ENCODE peak calls at places on chromosomes 1 and 21, in six cellular contexts. O is HCT116; K is activated T-cell treated with anti-CD3 and anti-CD28 coated beads, Interleukin-2, amount 50 U/mL, for 4 hours; F is central memory CD8-positive, alpha-beta T cell; H is activated naive CD4-positive, alpha-beta T cell treated with anti-CD3 and anti-CD28 coated beads, Interleukin-2, amount 50 U/mL, for 72 hours; Q is heart right ventricle. U is an unnamed sample.

GRCh38 chr21:38768385-38769071 is 37.2 kb upstream of the ETS2 start:
- ATAC-seq in F (peak), O (no peak), Q (no peak), H (peak), K (peak), U (peak)

GRCh38 chr1:150696995-150697927 is at the start of gene GOLPH3L:
- ATAC-seq in Q (peak), K (peak), H (peak), O (peak), F (peak), U (peak)

GRCh38 chr1:87805661-87806376 is 477.1 kb downstream of the LMO4 start:
- ATAC-seq in K (no peak), O (peak), H (no peak), Q (no peak), F (no peak), U (no peak)

GRCh38 chr1:233689748-233690254 is 75.9 kb downstream of the KCNK1 start:
- ATAC-seq in Q (no peak), H (no peak), F (no peak), K (no peak), O (no peak), U (no peak)

GRCh38 chr1:115067460-115067859 is 21.8 kb downstream of the TSPAN2 start:
- ATAC-seq in H (no peak), O (no peak), F (no peak), Q (no peak), K (no peak), U (no peak)

GRCh38 chr21:41979335-41979734 is 25.5 kb upstream of the C2CD2 start:
- ATAC-seq in F (no peak), O (no peak), K (no peak), Q (no peak), H (no peak), U (no peak)

GRCh38 chr1:22053861-22054770 is 1.6 kb downstream of the CDC42 start:
- ATAC-seq in Q (no peak), K (peak), O (no peak), F (no peak), H (peak), U (peak)

GRCh38 chr21:36976882-36977651 is 10.6 kb upstream of the HLCS start:
- ATAC-seq in O (peak), Q (peak), H (peak), K (peak), F (peak), U (peak)

GRCh38 chr1:57447551-57447950 is 23.7 kb upstream of the DAB1 start:
- ATAC-seq in F (no peak), Q (no peak), K (no peak), H (no peak), O (no peak), U (no peak)

GRCh38 chr1:85352055-85352454 is 75.6 kb upstream of the BCL10 start:
- ATAC-seq in Q (no peak), H (no peak), O (no peak), F (no peak), K (no peak), U (no peak)

GRCh38 chr21:38920631-38921398 is 115.1 kb downstream of the ETS2 start:
- ATAC-seq in H (no peak), F (no peak), K (no peak), Q (no peak), O (peak), U (no peak)

GRCh38 chr1:99814373-99814900 is 35.7 kb upstream of the AGL start:
- ATAC-seq in K (no peak), H (no peak), Q (no peak), F (no peak), O (no peak), U (no peak)

GRCh38 chr21:41460578-41461527 is 34.8 kb downstream of the MX1 start:
- ATAC-seq in K (peak), H (peak), O (peak), F (no peak), Q (peak), U (peak)

GRCh38 chr1:115184260-115184950 is 95.1 kb upstream of the TSPAN2 start:
- ATAC-seq in H (peak), O (no peak), K (no peak), Q (peak), F (no peak), U (peak)

GRCh38 chr1:27011058-27011764 is 1.4 kb downstream of the TENT5B start:
- ATAC-seq in H (no peak), Q (no peak), O (peak), K (no peak), F (no peak), U (no peak)

GRCh38 chr21:29072873-29073221 is 601 bp downstream of the CCT8 start:
- ATAC-seq in K (peak), F (peak), Q (no peak), O (no peak), H (peak), U (no peak)

GRCh38 chr21:14617040-14617393 is 70.9 kb upstream of the SAMSN1 start:
- ATAC-seq in Q (no peak), K (no peak), F (no peak), H (no peak), O (no peak), U (no peak)

GRCh38 chr1:237258871-237259270 is 216.9 kb downstream of the RYR2 start:
- ATAC-seq in Q (peak), O (no peak), K (no peak), H (no peak), F (no peak), U (no peak)

GRCh38 chr1:207831517-207832327 is 79.2 kb downstream of the CD34 start:
- ATAC-seq in Q (no peak), H (peak), K (peak), F (peak), O (no peak), U (peak)

GRCh38 chr1:31374511-31375196 is 1.8 kb upstream of the FABP3 start:
- ATAC-seq in H (no peak), F (no peak), Q (no peak), O (no peak), K (no peak), U (no peak)

GRCh38 chr1:247079141-247079874 is 697 bp upstream of the ZNF670 start:
- ATAC-seq in O (no peak), H (no peak), Q (no peak), K (no peak), F (no peak), U (no peak)

GRCh38 chr1:71780681-71781080 is 501.7 kb downstream of the NEGR1 start:
- ATAC-seq in H (no peak), K (no peak), Q (no peak), F (no peak), O (no peak), U (no peak)

GRCh38 chr1:22780696-22781095 is 70.1 kb downstream of the EPHB2 start:
- ATAC-seq in F (no peak), K (no peak), Q (no peak), H (no peak), O (peak), U (no peak)

GRCh38 chr1:61254629-61255323 is 172.4 kb downstream of the NFIA start:
- ATAC-seq in K (no peak), Q (peak), O (no peak), F (peak), H (no peak), U (no peak)

GRCh38 chr1:194361374-194362131 is 1175.1 kb upstream of the B3GALT2 start:
- ATAC-seq in F (no peak), H (no peak), K (no peak), O (no peak), Q (no peak), U (no peak)

GRCh38 chr1:94679336-94680007 is 137.9 kb upstream of the F3 start:
- ATAC-seq in H (no peak), O (no peak), K (no peak), F (no peak), Q (peak), U (no peak)

GRCh38 chr1:205350626-205351235 is 6.0 kb downstream of the KLHDC8A start:
- ATAC-seq in Q (no peak), F (no peak), H (no peak), K (no peak), O (no peak), U (no peak)

GRCh38 chr1:51954783-51955182 is 35.7 kb downstream of the RAB3B start:
- ATAC-seq in Q (no peak), K (no peak), F (no peak), H (no peak), O (no peak), U (no peak)

GRCh38 chr1:231214918-231215675 is 25.9 kb upstream of the GNPAT start:
- ATAC-seq in F (no peak), O (no peak), Q (no peak), H (no peak), K (no peak), U (no peak)

GRCh38 chr1:31441073-31441472 is 28.1 kb downstream of the SERINC2 start:
- ATAC-seq in K (no peak), Q (no peak), F (no peak), H (no peak), O (no peak), U (no peak)

GRCh38 chr1:61428146-61428545 is 296.8 kb downstream of the TM2D1 start:
- ATAC-seq in O (no peak), Q (no peak), H (no peak), F (no peak), K (no peak), U (no peak)

GRCh38 chr1:54940027-54940426 is 40.4 kb upstream of the TMEM61 start:
- ATAC-seq in O (no peak), H (no peak), K (no peak), F (no peak), Q (no peak), U (no peak)

GRCh38 chr21:38333290-38334272 is 76.8 kb downstream of the KCNJ15 start:
- ATAC-seq in K (no peak), F (no peak), Q (peak), O (no peak), H (no peak), U (no peak)

GRCh38 chr1:212490276-212490675 is 57.6 kb downstream of the NENF start:
- ATAC-seq in O (no peak), H (no peak), Q (no peak), F (no peak), K (no peak), U (no peak)

GRCh38 chr1:64680601-64681000 is 64.3 kb upstream of the RAVER2 start:
- ATAC-seq in K (no peak), F (no peak), H (no peak), O (no peak), Q (no peak), U (no peak)

GRCh38 chr1:78048446-78048845 is 2.7 kb downstream of the GIPC2 start:
- ATAC-seq in K (peak), H (peak), Q (no peak), F (no peak), O (no peak), U (peak)